ENCODE peak calls at places on chromosomes 13 and 19, in seven cellular contexts. One of them, this sample, is unnamed.
A peak's percentile ranks its signal among the peaks of the same experiment; 100 is the strongest.

GRCh38 chr13:108734676-108735075 is 105.3 kb downstream of the MYO16 start:
- DNase-seq in AG09309: no peak
- DNase-seq in activated naive CD4-positive, alpha-beta T cell: no peak
- DNase-seq in SW480: no peak
- DNase-seq in amniotic epithelial cell: no peak
- DNase-seq in pulmonary artery endothelial cell: no peak
- DNase-seq in anterior cingulate cortex: no peak
- DNase-seq in this sample: no peak

GRCh38 chr19:14385492-14385891 is 4.2 kb downstream of the ADGRE5 start:
- DNase-seq in AG09309: no peak
- DNase-seq in activated naive CD4-positive, alpha-beta T cell: no peak
- DNase-seq in SW480: no peak
- DNase-seq in amniotic epithelial cell: no peak
- DNase-seq in pulmonary artery endothelial cell: no peak
- DNase-seq in anterior cingulate cortex: no peak
- DNase-seq in this sample: no peak

GRCh38 chr13:99417151-99417820 is 84.0 kb upstream of the TM9SF2 start:
- DNase-seq in AG09309: no peak
- DNase-seq in activated naive CD4-positive, alpha-beta T cell: peak; percentile 28
- DNase-seq in SW480: no peak
- DNase-seq in amniotic epithelial cell: no peak
- DNase-seq in pulmonary artery endothelial cell: no peak
- DNase-seq in anterior cingulate cortex: no peak
- DNase-seq in this sample: no peak

GRCh38 chr19:6056282-6056741 is 54.0 kb downstream of the RFX2 start:
- DNase-seq in AG09309: no peak
- DNase-seq in activated naive CD4-positive, alpha-beta T cell: no peak
- DNase-seq in SW480: no peak
- DNase-seq in amniotic epithelial cell: no peak
- DNase-seq in pulmonary artery endothelial cell: no peak
- DNase-seq in anterior cingulate cortex: no peak
- DNase-seq in this sample: peak; percentile 23

GRCh38 chr19:40741527-40742390 is 8.5 kb downstream of the ACTMAP start:
- DNase-seq in AG09309: no peak
- DNase-seq in activated naive CD4-positive, alpha-beta T cell: no peak
- DNase-seq in SW480: no peak
- DNase-seq in amniotic epithelial cell: peak; percentile 41
- DNase-seq in pulmonary artery endothelial cell: no peak
- DNase-seq in anterior cingulate cortex: no peak
- DNase-seq in this sample: no peak

GRCh38 chr19:47430041-47430802 is 10.9 kb upstream of the MEIS3 start:
- DNase-seq in AG09309: no peak
- DNase-seq in activated naive CD4-positive, alpha-beta T cell: no peak
- DNase-seq in SW480: no peak
- DNase-seq in amniotic epithelial cell: peak; percentile 38
- DNase-seq in pulmonary artery endothelial cell: no peak
- DNase-seq in anterior cingulate cortex: no peak
- DNase-seq in this sample: no peak

GRCh38 chr19:47230122-47230920 is 678 bp downstream of the BBC3 start:
- DNase-seq in AG09309: no peak
- DNase-seq in activated naive CD4-positive, alpha-beta T cell: peak; percentile 71
- DNase-seq in SW480: peak; percentile 61
- DNase-seq in amniotic epithelial cell: no peak
- DNase-seq in pulmonary artery endothelial cell: no peak
- DNase-seq in anterior cingulate cortex: no peak
- DNase-seq in this sample: peak; percentile 62

GRCh38 chr13:99193152-99193551 is 7.5 kb upstream of the UBAC2 start:
- DNase-seq in AG09309: no peak
- DNase-seq in activated naive CD4-positive, alpha-beta T cell: no peak
- DNase-seq in SW480: no peak
- DNase-seq in amniotic epithelial cell: no peak
- DNase-seq in pulmonary artery endothelial cell: no peak
- DNase-seq in anterior cingulate cortex: no peak
- DNase-seq in this sample: no peak

GRCh38 chr19:48487944-48488343 is 18.8 kb downstream of the CYTH2 start:
- DNase-seq in AG09309: peak; percentile 44
- DNase-seq in activated naive CD4-positive, alpha-beta T cell: no peak
- DNase-seq in SW480: peak; percentile 93
- DNase-seq in amniotic epithelial cell: peak; percentile 51
- DNase-seq in pulmonary artery endothelial cell: no peak
- DNase-seq in anterior cingulate cortex: no peak
- DNase-seq in this sample: peak; percentile 63

GRCh38 chr19:51367565-51368365 is 1.0 kb downstream of the CLDND2 start:
- DNase-seq in AG09309: peak; percentile 93
- DNase-seq in activated naive CD4-positive, alpha-beta T cell: peak; percentile 90
- DNase-seq in SW480: peak; percentile 99
- DNase-seq in amniotic epithelial cell: peak; percentile 98
- DNase-seq in pulmonary artery endothelial cell: peak; percentile 93
- DNase-seq in anterior cingulate cortex: peak; percentile 98
- DNase-seq in this sample: peak; percentile 94

GRCh38 chr19:7346488-7346971 is 2.2 kb upstream of the ARHGEF18 start:
- DNase-seq in AG09309: no peak
- DNase-seq in activated naive CD4-positive, alpha-beta T cell: no peak
- DNase-seq in SW480: no peak
- DNase-seq in amniotic epithelial cell: no peak
- DNase-seq in pulmonary artery endothelial cell: no peak
- DNase-seq in anterior cingulate cortex: no peak
- DNase-seq in this sample: no peak

GRCh38 chr19:38850231-38850975 is 617 bp upstream of the HNRNPL start:
- DNase-seq in AG09309: peak; percentile 100
- DNase-seq in activated naive CD4-positive, alpha-beta T cell: peak; percentile 99
- DNase-seq in SW480: peak; percentile 100
- DNase-seq in amniotic epithelial cell: peak; percentile 100
- DNase-seq in pulmonary artery endothelial cell: peak; percentile 100
- DNase-seq in anterior cingulate cortex: peak; percentile 100
- DNase-seq in this sample: peak; percentile 96

GRCh38 chr19:43407416-43408005 is 7.2 kb upstream of the TEX101 start:
- DNase-seq in AG09309: no peak
- DNase-seq in activated naive CD4-positive, alpha-beta T cell: no peak
- DNase-seq in SW480: no peak
- DNase-seq in amniotic epithelial cell: no peak
- DNase-seq in pulmonary artery endothelial cell: no peak
- DNase-seq in anterior cingulate cortex: no peak
- DNase-seq in this sample: no peak

GRCh38 chr19:22260499-22260898 is 25.7 kb upstream of the ZNF729 start:
- DNase-seq in AG09309: no peak
- DNase-seq in activated naive CD4-positive, alpha-beta T cell: no peak
- DNase-seq in SW480: no peak
- DNase-seq in amniotic epithelial cell: no peak
- DNase-seq in pulmonary artery endothelial cell: no peak
- DNase-seq in anterior cingulate cortex: no peak
- DNase-seq in this sample: no peak

GRCh38 chr19:17490411-17490810 is 20.1 kb downstream of the SLC27A1 start:
- DNase-seq in AG09309: no peak
- DNase-seq in activated naive CD4-positive, alpha-beta T cell: no peak
- DNase-seq in SW480: no peak
- DNase-seq in amniotic epithelial cell: no peak
- DNase-seq in pulmonary artery endothelial cell: no peak
- DNase-seq in anterior cingulate cortex: no peak
- DNase-seq in this sample: no peak

GRCh38 chr13:91097269-91097668 is 250.2 kb upstream of the MIR17HG start:
- DNase-seq in AG09309: no peak
- DNase-seq in activated naive CD4-positive, alpha-beta T cell: no peak
- DNase-seq in SW480: no peak
- DNase-seq in amniotic epithelial cell: no peak
- DNase-seq in pulmonary artery endothelial cell: no peak
- DNase-seq in anterior cingulate cortex: no peak
- DNase-seq in this sample: no peak

GRCh38 chr13:113069861-113070805 is 35.5 kb upstream of the F7 start:
- DNase-seq in AG09309: no peak
- DNase-seq in activated naive CD4-positive, alpha-beta T cell: no peak
- DNase-seq in SW480: no peak
- DNase-seq in amniotic epithelial cell: no peak
- DNase-seq in pulmonary artery endothelial cell: no peak
- DNase-seq in anterior cingulate cortex: no peak
- DNase-seq in this sample: no peak

GRCh38 chr13:45828253-45828968 is 23.1 kb downstream of the SIAH3 start:
- DNase-seq in AG09309: no peak
- DNase-seq in activated naive CD4-positive, alpha-beta T cell: no peak
- DNase-seq in SW480: no peak
- DNase-seq in amniotic epithelial cell: no peak
- DNase-seq in pulmonary artery endothelial cell: no peak
- DNase-seq in anterior cingulate cortex: no peak
- DNase-seq in this sample: no peak

GRCh38 chr19:42074513-42075363 is 1.2 kb upstream of the ZNF574 start:
- DNase-seq in AG09309: no peak
- DNase-seq in activated naive CD4-positive, alpha-beta T cell: no peak
- DNase-seq in SW480: peak; percentile 62
- DNase-seq in amniotic epithelial cell: peak; percentile 16
- DNase-seq in pulmonary artery endothelial cell: no peak
- DNase-seq in anterior cingulate cortex: no peak
- DNase-seq in this sample: no peak

GRCh38 chr13:39892731-39893293 is 237.3 kb downstream of the COG6 start:
- DNase-seq in AG09309: no peak
- DNase-seq in activated naive CD4-positive, alpha-beta T cell: no peak
- DNase-seq in SW480: no peak
- DNase-seq in amniotic epithelial cell: no peak
- DNase-seq in pulmonary artery endothelial cell: peak; percentile 90
- DNase-seq in anterior cingulate cortex: no peak
- DNase-seq in this sample: no peak

GRCh38 chr19:1237754-1238372 is at the start of gene CBARP:
- DNase-seq in AG09309: no peak
- DNase-seq in activated naive CD4-positive, alpha-beta T cell: no peak
- DNase-seq in SW480: no peak
- DNase-seq in amniotic epithelial cell: no peak
- DNase-seq in pulmonary artery endothelial cell: no peak
- DNase-seq in anterior cingulate cortex: no peak
- DNase-seq in this sample: no peak

GRCh38 chr19:47719047-47719885 is 6.0 kb downstream of the EHD2 start:
- DNase-seq in AG09309: peak; percentile 95
- DNase-seq in activated naive CD4-positive, alpha-beta T cell: no peak
- DNase-seq in SW480: no peak
- DNase-seq in amniotic epithelial cell: peak; percentile 97
- DNase-seq in pulmonary artery endothelial cell: peak; percentile 36
- DNase-seq in anterior cingulate cortex: peak; percentile 39
- DNase-seq in this sample: peak; percentile 47

GRCh38 chr19:35901854-35902661 is at the start of gene HCST:
- DNase-seq in AG09309: no peak
- DNase-seq in activated naive CD4-positive, alpha-beta T cell: no peak
- DNase-seq in SW480: peak; percentile 66
- DNase-seq in amniotic epithelial cell: peak; percentile 16
- DNase-seq in pulmonary artery endothelial cell: no peak
- DNase-seq in anterior cingulate cortex: no peak
- DNase-seq in this sample: no peak

GRCh38 chr19:42276821-42277220 is 7.8 kb downstream of the CIC start:
- DNase-seq in AG09309: no peak
- DNase-seq in activated naive CD4-positive, alpha-beta T cell: no peak
- DNase-seq in SW480: no peak
- DNase-seq in amniotic epithelial cell: no peak
- DNase-seq in pulmonary artery endothelial cell: no peak
- DNase-seq in anterior cingulate cortex: no peak
- DNase-seq in this sample: no peak

GRCh38 chr19:55116232-55117062 is 990 bp downstream of the PPP1R12C start:
- DNase-seq in AG09309: no peak
- DNase-seq in activated naive CD4-positive, alpha-beta T cell: peak; percentile 8
- DNase-seq in SW480: peak; percentile 28
- DNase-seq in amniotic epithelial cell: peak; percentile 65
- DNase-seq in pulmonary artery endothelial cell: no peak
- DNase-seq in anterior cingulate cortex: peak; percentile 57
- DNase-seq in this sample: peak; percentile 40

GRCh38 chr19:18850560-18851375 is 19.0 kb downstream of the UPF1 start:
- DNase-seq in AG09309: no peak
- DNase-seq in activated naive CD4-positive, alpha-beta T cell: no peak
- DNase-seq in SW480: no peak
- DNase-seq in amniotic epithelial cell: no peak
- DNase-seq in pulmonary artery endothelial cell: no peak
- DNase-seq in anterior cingulate cortex: no peak
- DNase-seq in this sample: no peak

This sample was measured in omental fat pad.